ENCODE peak calls at places on chromosomes 16 and 17, in five cellular contexts. F is GM12878, O is A549, S is HepG2, U is K562. W is an unnamed sample.
A peak's percentile ranks its signal among the peaks of the same experiment; 100 is the strongest.

GRCh38 chr17:74212262-74212912 is 984 bp upstream of the TTYH2 start:
- DNase-seq in F (no peak), O (no peak), S (no peak), U (peak; percentile 45), W (peak; percentile 62)

GRCh38 chr17:33989357-33990148 is 265.5 kb upstream of the CCL2 start:
- DNase-seq in F (no peak), O (no peak), S (no peak), U (no peak), W (no peak)

GRCh38 chr17:76088041-76088867 is 9.3 kb downstream of the ZACN start:
- DNase-seq in F (no peak), O (no peak), S (no peak), U (no peak), W (peak; percentile 73)

GRCh38 chr16:58121132-58121531 is 8.0 kb downstream of the CFAP20 start:
- DNase-seq in F (no peak), O (no peak), S (no peak), U (peak; percentile 75), W (no peak)

GRCh38 chr17:2063306-2064146 is 8.6 kb downstream of the HIC1 start:
- DNase-seq in F (no peak), O (no peak), S (no peak), U (no peak), W (no peak)

GRCh38 chr17:19024101-19025078 is 19.8 kb upstream of the FAM83G start:
- DNase-seq in F (no peak), O (peak; percentile 49), S (no peak), U (no peak), W (no peak)

GRCh38 chr16:84650062-84650991 is 2.0 kb downstream of the KLHL36 start:
- DNase-seq in F (no peak), O (peak; percentile 38), S (peak; percentile 44), U (no peak), W (no peak)

GRCh38 chr16:85239239-85239638 is 127.0 kb upstream of the CIBAR2 start:
- DNase-seq in F (no peak), O (no peak), S (no peak), U (no peak), W (no peak)

GRCh38 chr16:85600078-85600477 is 13.0 kb upstream of the GSE1 start:
- DNase-seq in F (no peak), O (no peak), S (no peak), U (no peak), W (no peak)

GRCh38 chr16:59412275-59412841 is 678.2 kb upstream of the GOT2 start:
- DNase-seq in F (no peak), O (peak; percentile 67), S (no peak), U (no peak), W (peak; percentile 56)

GRCh38 chr17:78226752-78227454 is 4.5 kb upstream of the TMEM235 start:
- DNase-seq in F (no peak), O (no peak), S (no peak), U (no peak), W (no peak)

GRCh38 chr17:67183531-67183930 is 61.5 kb downstream of the HELZ start:
- DNase-seq in F (no peak), O (no peak), S (no peak), U (no peak), W (no peak)

GRCh38 chr17:48103379-48103715 is 2.1 kb upstream of the CBX1 start:
- DNase-seq in F (no peak), O (no peak), S (no peak), U (no peak), W (no peak)
- TF ChIP-seq JUNB in F (no peak), O (no peak), S (no peak), U (no peak), W (no peak)

DNA sequence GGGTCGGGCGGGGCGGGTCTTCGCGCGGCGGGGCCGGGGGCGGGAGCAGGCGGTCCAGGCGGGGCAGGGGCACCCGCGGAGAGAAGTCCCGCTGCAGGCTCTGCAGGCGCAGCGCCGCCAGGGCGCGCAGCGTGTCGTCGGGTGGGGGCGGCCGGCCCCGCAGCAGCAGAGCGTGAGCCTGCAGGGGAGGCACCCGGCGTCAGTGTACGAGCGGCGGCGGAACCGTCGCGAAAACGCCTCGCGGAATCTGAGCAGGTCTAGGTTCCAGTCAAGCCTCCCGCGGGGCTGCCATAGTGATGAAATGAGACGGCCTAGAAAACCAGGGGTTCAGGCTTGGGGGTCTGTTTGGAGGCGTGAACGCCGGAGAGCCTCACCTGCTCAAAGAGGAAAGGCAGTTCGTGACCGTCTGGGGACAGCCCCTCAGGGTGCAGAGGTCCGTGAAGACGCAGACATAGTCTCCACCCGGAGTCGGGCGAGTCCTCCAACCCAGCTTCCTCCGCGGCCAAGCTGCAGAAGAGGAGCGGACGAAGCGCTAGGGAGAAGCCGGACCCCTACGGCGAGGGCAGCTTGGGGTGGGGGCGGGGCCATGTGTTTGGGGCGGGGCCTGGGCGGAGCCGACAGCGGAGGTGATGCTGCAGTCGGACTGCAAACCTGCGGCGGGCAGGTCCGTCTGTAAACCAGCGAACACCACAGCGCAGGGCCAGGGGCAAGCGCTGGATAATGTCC is 6.4 kb downstream of the PLEKHH3 start:
- DNase-seq in F (no peak), O (no peak), S (no peak), U (no peak), W (peak; percentile 83)
- TF ChIP-seq JUNB in F (no peak), O (no peak), S (no peak), U (no peak), W (no peak)

DNA sequence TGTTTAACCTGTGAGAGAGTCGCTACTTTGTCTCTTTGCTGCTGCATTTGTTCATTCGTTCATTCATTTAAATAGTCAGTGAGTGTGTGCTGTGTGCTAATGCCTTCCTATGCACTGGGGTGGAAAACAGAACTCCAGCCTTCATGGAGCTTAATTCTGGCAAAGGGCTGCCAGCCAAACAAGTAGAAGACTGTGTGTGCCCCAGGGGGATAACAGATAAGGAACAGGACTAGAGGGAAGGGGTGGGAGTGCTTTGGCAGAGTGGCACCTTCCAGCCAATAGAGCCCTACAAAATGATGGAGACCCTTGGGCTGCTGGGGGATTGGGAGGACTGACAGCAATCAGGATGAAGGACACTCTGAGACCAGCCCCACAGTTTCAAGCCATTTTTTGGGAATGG is 222.5 kb downstream of the MSI2 start:
- DNase-seq in F (no peak), O (no peak), S (no peak), U (no peak), W (no peak)
- TF ChIP-seq JUNB in F (no peak), O (no peak), S (no peak), U (no peak), W (no peak)

DNA sequence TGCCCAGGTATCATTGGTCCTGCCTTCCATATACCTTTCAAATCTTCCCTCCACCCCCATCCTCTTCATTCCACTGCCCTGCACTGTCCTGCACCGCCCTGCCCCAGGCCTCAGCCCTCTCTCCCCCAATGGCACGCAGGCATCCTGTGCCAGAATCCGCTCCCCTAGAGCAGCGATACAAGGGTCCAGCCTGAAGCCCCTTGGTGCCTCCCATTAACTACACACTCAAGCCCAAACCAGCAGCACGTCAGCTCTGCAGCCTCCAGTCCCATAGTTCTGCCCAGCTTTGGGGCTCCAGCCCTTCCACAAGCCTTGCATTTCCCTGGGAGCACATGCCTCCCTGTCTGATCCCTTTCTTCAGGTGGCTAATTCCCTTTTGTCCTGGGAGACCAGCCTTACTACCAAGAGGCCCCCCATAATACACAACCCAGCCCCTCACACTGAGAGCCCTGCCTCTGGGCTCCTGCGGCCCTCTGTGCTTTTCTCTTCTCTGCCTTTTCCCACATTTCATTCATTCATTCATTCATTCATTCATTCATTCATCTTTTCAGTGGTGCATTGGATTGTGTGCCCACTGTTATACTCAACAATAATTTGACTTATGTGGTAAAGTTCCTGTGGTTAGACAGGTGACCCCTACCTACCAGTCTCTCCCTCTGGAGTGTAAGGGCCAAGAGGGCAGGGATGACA is 26.8 kb upstream of the DLX3 start:
- DNase-seq in F (no peak), O (no peak), S (no peak), U (no peak), W (no peak)
- TF ChIP-seq JUNB in F (no peak), O (no peak), S (no peak), U (no peak), W (no peak)

GRCh38 chr17:13874134-13874533 is 195.2 kb upstream of the COX10 start:
- DNase-seq in F (no peak), O (no peak), S (no peak), U (no peak), W (no peak)

GRCh38 chr17:13865650-13866049 is 203.7 kb upstream of the COX10 start:
- DNase-seq in F (no peak), O (no peak), S (no peak), U (no peak), W (no peak)

GRCh38 chr17:13871261-13871660 is 198.0 kb upstream of the COX10 start:
- DNase-seq in F (no peak), O (no peak), S (no peak), U (no peak), W (no peak)

GRCh38 chr17:13864551-13864950 is 204.8 kb upstream of the COX10 start:
- DNase-seq in F (no peak), O (no peak), S (no peak), U (no peak), W (no peak)

DNA sequence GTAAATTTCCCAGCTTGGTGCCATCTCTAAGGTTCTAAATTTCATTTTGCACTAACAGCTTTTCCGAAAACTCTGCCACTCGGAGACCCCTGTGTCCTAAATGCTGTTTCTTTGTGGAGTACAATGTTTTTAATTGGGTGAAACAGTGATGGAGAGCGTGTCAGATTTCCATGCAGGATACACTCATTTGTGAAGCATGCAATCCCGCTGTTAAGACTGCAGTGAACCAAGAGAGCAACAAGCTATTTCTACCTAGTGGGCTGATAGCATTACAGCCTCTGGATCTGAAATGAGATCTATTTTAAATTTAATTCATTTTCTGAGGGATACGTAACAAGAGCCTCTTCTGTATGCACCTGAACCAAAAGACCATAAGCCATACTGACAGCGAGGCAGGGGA is 200.0 kb upstream of the COX10 start:
- DNase-seq in F (no peak), O (no peak), S (no peak), U (no peak), W (no peak)
- TF ChIP-seq JUNB in F (no peak), O (no peak), S (no peak), U (no peak), W (no peak)

DNA sequence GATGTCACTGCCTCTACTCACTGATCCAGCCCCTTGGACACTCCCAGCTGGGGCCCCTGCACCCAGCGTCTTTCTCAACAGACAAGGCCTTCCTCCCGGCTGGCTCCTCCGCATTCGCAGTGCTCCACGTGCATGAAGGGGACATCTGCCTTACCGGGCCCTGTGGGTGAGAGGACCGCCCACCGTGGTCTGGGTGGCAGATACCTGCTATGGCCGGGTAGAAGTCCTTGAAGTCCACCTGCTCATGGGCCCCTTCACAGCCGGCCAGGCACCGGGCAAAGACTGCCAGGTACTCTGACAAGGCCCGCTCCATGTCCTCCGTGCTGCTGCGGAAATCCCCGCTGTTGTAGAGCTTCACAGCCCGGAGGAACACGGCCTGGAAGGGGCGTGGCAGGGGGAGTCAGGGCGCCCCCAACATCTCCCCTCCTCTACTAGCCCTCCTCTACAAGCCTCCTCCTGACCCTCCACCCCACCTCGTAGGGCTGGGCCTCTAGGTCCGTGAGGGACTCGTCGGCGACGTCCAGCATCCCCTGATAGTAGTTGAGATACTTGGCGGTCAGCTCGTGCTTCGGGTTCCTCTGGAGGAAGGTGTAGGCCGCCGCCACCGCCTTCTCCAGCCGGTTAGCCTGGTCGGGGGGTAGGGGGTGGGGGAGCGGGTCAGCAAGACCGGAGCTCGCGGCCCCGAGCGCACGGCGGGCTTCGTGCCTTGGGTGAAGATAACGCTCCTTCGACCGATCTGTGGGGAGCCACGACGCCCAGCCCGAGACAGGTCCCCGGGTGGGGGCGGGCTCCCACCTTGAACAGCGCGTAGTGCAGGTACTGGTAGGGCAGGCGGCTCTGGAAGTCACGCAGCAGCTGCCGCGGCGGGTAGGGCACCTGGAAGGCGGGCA is 845 bp downstream of the P3H4 start:
- DNase-seq in F (no peak), O (no peak), S (no peak), U (no peak), W (peak; percentile 58)
- TF ChIP-seq JUNB in F (no peak), O (no peak), S (no peak), U (no peak), W (no peak)